ENCODE peak calls at places on chromosomes 6 and 20, in five cellular contexts. One of them, this sample, is unnamed.
A peak's percentile ranks its signal among the peaks of the same experiment; 100 is the strongest.

GRCh38 chr6:3913077-3913957 is 64.1 kb downstream of the FAM50B start:
- DNase-seq in heart left ventricle: peak; percentile 76
- DNase-seq in AG04450: peak; percentile 96
- DNase-seq in CD8-positive, alpha-beta memory T cell: no peak
- DNase-seq in AG10803: peak; percentile 98
- DNase-seq in this sample: peak; percentile 73

GRCh38 chr6:41568585-41569384 is 22.6 kb downstream of the FOXP4 start:
- DNase-seq in heart left ventricle: peak; percentile 59
- DNase-seq in CD8-positive, alpha-beta memory T cell: no peak
- DNase-seq in AG10803: no peak
- DNase-seq in AG04450: no peak
- DNase-seq in this sample: no peak

GRCh38 chr6:105594821-105595220 is 191.9 kb upstream of the PREP start:
- DNase-seq in CD8-positive, alpha-beta memory T cell: no peak
- DNase-seq in AG10803: peak; percentile 27
- DNase-seq in heart left ventricle: no peak
- DNase-seq in AG04450: no peak
- DNase-seq in this sample: no peak

GRCh38 chr6:137829641-137830083 is 37.4 kb upstream of the TNFAIP3 start:
- DNase-seq in CD8-positive, alpha-beta memory T cell: no peak
- DNase-seq in heart left ventricle: no peak
- DNase-seq in AG04450: no peak
- DNase-seq in AG10803: no peak
- DNase-seq in this sample: no peak

GRCh38 chr6:168016756-168017525 is 19.5 kb downstream of the KIF25 start:
- DNase-seq in AG10803: no peak
- DNase-seq in heart left ventricle: no peak
- DNase-seq in AG04450: no peak
- DNase-seq in CD8-positive, alpha-beta memory T cell: no peak
- DNase-seq in this sample: no peak

GRCh38 chr6:163036251-163036650 is 308.5 kb downstream of the PACRG start:
- DNase-seq in heart left ventricle: no peak
- DNase-seq in AG10803: no peak
- DNase-seq in AG04450: no peak
- DNase-seq in CD8-positive, alpha-beta memory T cell: no peak
- DNase-seq in this sample: no peak

GRCh38 chr6:2378891-2379652 is 133.7 kb upstream of the GMDS start:
- DNase-seq in heart left ventricle: no peak
- DNase-seq in CD8-positive, alpha-beta memory T cell: no peak
- DNase-seq in AG10803: peak; percentile 48
- DNase-seq in AG04450: no peak
- DNase-seq in this sample: no peak

GRCh38 chr6:36629792-36630191 is 35.6 kb downstream of the SRSF3 start:
- DNase-seq in AG04450: no peak
- DNase-seq in heart left ventricle: no peak
- DNase-seq in AG10803: no peak
- DNase-seq in CD8-positive, alpha-beta memory T cell: no peak
- DNase-seq in this sample: no peak

GRCh38 chr20:57663241-57663640 is 43.0 kb upstream of the ZBP1 start:
- DNase-seq in CD8-positive, alpha-beta memory T cell: peak; percentile 35
- DNase-seq in AG04450: no peak
- DNase-seq in heart left ventricle: peak; percentile 6
- DNase-seq in AG10803: no peak
- DNase-seq in this sample: no peak

GRCh38 chr20:35954907-35955251 is 577 bp upstream of the SCAND1 start:
- DNase-seq in heart left ventricle: no peak
- DNase-seq in AG04450: no peak
- DNase-seq in CD8-positive, alpha-beta memory T cell: peak; percentile 75
- DNase-seq in AG10803: peak; percentile 43
- DNase-seq in this sample: no peak

GRCh38 chr6:37242042-37242428 is 15.5 kb upstream of the TBC1D22B start:
- DNase-seq in AG10803: no peak
- DNase-seq in AG04450: no peak
- DNase-seq in CD8-positive, alpha-beta memory T cell: no peak
- DNase-seq in heart left ventricle: no peak
- DNase-seq in this sample: no peak

GRCh38 chr6:105259912-105260889 is 80.4 kb upstream of the POPDC3 start:
- DNase-seq in AG04450: no peak
- DNase-seq in AG10803: no peak
- DNase-seq in heart left ventricle: peak; percentile 56
- DNase-seq in CD8-positive, alpha-beta memory T cell: no peak
- DNase-seq in this sample: no peak

GRCh38 chr6:87848616-87849015 is 146.6 kb upstream of the AKIRIN2 start:
- DNase-seq in heart left ventricle: no peak
- DNase-seq in CD8-positive, alpha-beta memory T cell: no peak
- DNase-seq in AG10803: no peak
- DNase-seq in AG04450: no peak
- DNase-seq in this sample: no peak

GRCh38 chr6:150157076-150157475 is 14.2 kb downstream of the PPP1R14C start:
- DNase-seq in CD8-positive, alpha-beta memory T cell: no peak
- DNase-seq in AG04450: no peak
- DNase-seq in AG10803: no peak
- DNase-seq in heart left ventricle: no peak
- DNase-seq in this sample: no peak

GRCh38 chr6:122289721-122290501 is 109.5 kb upstream of the HSF2 start:
- DNase-seq in AG04450: no peak
- DNase-seq in heart left ventricle: no peak
- DNase-seq in CD8-positive, alpha-beta memory T cell: no peak
- DNase-seq in AG10803: peak; percentile 14
- DNase-seq in this sample: no peak

GRCh38 chr20:49892260-49893216 is 22.8 kb downstream of the SPATA2 start:
- DNase-seq in CD8-positive, alpha-beta memory T cell: peak; percentile 45
- DNase-seq in heart left ventricle: peak; percentile 77
- DNase-seq in AG04450: no peak
- DNase-seq in AG10803: no peak
- DNase-seq in this sample: no peak

GRCh38 chr6:44730771-44731391 is 343.4 kb downstream of the CDC5L start:
- DNase-seq in AG10803: peak; percentile 39
- DNase-seq in CD8-positive, alpha-beta memory T cell: no peak
- DNase-seq in AG04450: peak; percentile 39
- DNase-seq in heart left ventricle: no peak
- DNase-seq in this sample: no peak

GRCh38 chr20:48839518-48839917 is 11.7 kb upstream of the PREX1 start:
- DNase-seq in AG10803: no peak
- DNase-seq in CD8-positive, alpha-beta memory T cell: no peak
- DNase-seq in heart left ventricle: no peak
- DNase-seq in AG04450: no peak
- DNase-seq in this sample: no peak

GRCh38 chr6:109579361-109579760 is 96.3 kb upstream of the ZBTB24 start:
- DNase-seq in CD8-positive, alpha-beta memory T cell: no peak
- DNase-seq in AG04450: no peak
- DNase-seq in AG10803: no peak
- DNase-seq in heart left ventricle: no peak
- DNase-seq in this sample: no peak

GRCh38 chr6:124995645-124996325 is 33.5 kb downstream of the RNF217 start:
- DNase-seq in AG10803: no peak
- DNase-seq in heart left ventricle: no peak
- DNase-seq in AG04450: no peak
- DNase-seq in CD8-positive, alpha-beta memory T cell: no peak
- DNase-seq in this sample: no peak

GRCh38 chr20:44009679-44009992 is 95.0 kb downstream of the TOX2 start:
- DNase-seq in heart left ventricle: no peak
- DNase-seq in AG04450: no peak
- DNase-seq in AG10803: no peak
- DNase-seq in CD8-positive, alpha-beta memory T cell: no peak
- DNase-seq in this sample: no peak

GRCh38 chr6:107800564-107801164 is 23.4 kb downstream of the SCML4 start:
- DNase-seq in AG10803: no peak
- DNase-seq in AG04450: no peak
- DNase-seq in CD8-positive, alpha-beta memory T cell: no peak
- DNase-seq in heart left ventricle: no peak
- DNase-seq in this sample: no peak

GRCh38 chr6:100353276-100354015 is 111.3 kb downstream of the SIM1 start:
- DNase-seq in AG04450: no peak
- DNase-seq in AG10803: peak; percentile 65
- DNase-seq in heart left ventricle: no peak
- DNase-seq in CD8-positive, alpha-beta memory T cell: no peak
- DNase-seq in this sample: no peak

GRCh38 chr6:30881392-30881986 is 2.8 kb upstream of the DDR1 start:
- DNase-seq in heart left ventricle: no peak
- DNase-seq in AG10803: no peak
- DNase-seq in AG04450: no peak
- DNase-seq in CD8-positive, alpha-beta memory T cell: no peak
- DNase-seq in this sample: no peak

GRCh38 chr6:7528565-7528964 is 12.9 kb upstream of the DSP start:
- DNase-seq in CD8-positive, alpha-beta memory T cell: no peak
- DNase-seq in heart left ventricle: no peak
- DNase-seq in AG10803: peak; percentile 86
- DNase-seq in AG04450: no peak
- DNase-seq in this sample: no peak

GRCh38 chr6:52591832-52592231 is 15.0 kb upstream of the TRAM2 start:
- DNase-seq in CD8-positive, alpha-beta memory T cell: no peak
- DNase-seq in AG04450: no peak
- DNase-seq in heart left ventricle: no peak
- DNase-seq in AG10803: no peak
- DNase-seq in this sample: no peak

GRCh38 chr6:18328549-18328922 is 58.6 kb upstream of the RNF144B start:
- DNase-seq in heart left ventricle: no peak
- DNase-seq in CD8-positive, alpha-beta memory T cell: no peak
- DNase-seq in AG10803: no peak
- DNase-seq in AG04450: no peak
- DNase-seq in this sample: no peak

GRCh38 chr6:88584581-88584980 is 378.8 kb downstream of the RNGTT start:
- DNase-seq in AG10803: no peak
- DNase-seq in CD8-positive, alpha-beta memory T cell: no peak
- DNase-seq in heart left ventricle: no peak
- DNase-seq in AG04450: no peak
- DNase-seq in this sample: no peak

GRCh38 chr6:98827295-98828159 is 6.8 kb upstream of the POU3F2 start:
- DNase-seq in AG04450: no peak
- DNase-seq in heart left ventricle: no peak
- DNase-seq in CD8-positive, alpha-beta memory T cell: no peak
- DNase-seq in AG10803: no peak
- DNase-seq in this sample: no peak

GRCh38 chr20:16488086-16488485 is 85.2 kb downstream of the KIF16B start:
- DNase-seq in AG10803: no peak
- DNase-seq in CD8-positive, alpha-beta memory T cell: no peak
- DNase-seq in heart left ventricle: no peak
- DNase-seq in AG04450: no peak
- DNase-seq in this sample: no peak

DNA sequence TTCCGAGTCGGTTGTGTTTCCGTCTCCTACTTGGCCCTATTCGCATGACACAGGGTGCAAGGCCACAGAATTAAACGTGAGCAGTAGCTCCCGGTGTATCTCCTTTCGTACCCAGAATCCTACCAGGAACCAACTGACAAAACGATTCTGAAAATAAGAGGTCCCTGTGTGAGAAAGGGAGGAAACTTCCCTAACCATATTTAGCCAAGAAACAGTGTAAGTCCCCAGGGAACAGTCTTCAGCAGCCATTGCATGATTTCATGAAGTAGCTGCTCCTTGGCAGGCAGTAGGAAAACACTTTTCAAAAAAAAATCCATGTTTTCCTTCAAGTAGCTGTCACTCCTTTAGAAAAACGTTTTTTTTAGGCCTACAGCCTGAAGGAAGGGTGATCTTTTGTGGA is 46.9 kb downstream of the PDE10A start:
- DNase-seq in AG04450: no peak
- DNase-seq in AG10803: peak; percentile 16
- DNase-seq in CD8-positive, alpha-beta memory T cell: no peak
- DNase-seq in heart left ventricle: no peak
- DNase-seq in this sample: no peak
- H3K4me3 ChIP-seq in AG04450: no peak overlapping the region
- H3K4me3 ChIP-seq in AG10803: peak overlapping the region; percentile 17
- H3K4me3 ChIP-seq in CD8-positive, alpha-beta memory T cell: no peak overlapping the region
- H3K4me3 ChIP-seq in heart left ventricle: peak overlapping the region; percentile 54
- H3K4me3 ChIP-seq in this sample: peak overlapping the region; percentile 7

GRCh38 chr6:46954819-46955520 is 33.2 kb upstream of the ADGRF5 start:
- DNase-seq in AG04450: no peak
- DNase-seq in CD8-positive, alpha-beta memory T cell: no peak
- DNase-seq in heart left ventricle: no peak
- DNase-seq in AG10803: no peak
- DNase-seq in this sample: no peak
- H3K4me3 ChIP-seq in AG04450: no peak overlapping the region
- H3K4me3 ChIP-seq in CD8-positive, alpha-beta memory T cell: no peak overlapping the region
- H3K4me3 ChIP-seq in heart left ventricle: peak overlapping the region; percentile 48
- H3K4me3 ChIP-seq in AG10803: no peak overlapping the region
- H3K4me3 ChIP-seq in this sample: peak overlapping the region; percentile 45

GRCh38 chr6:10695086-10695657 is 400 bp downstream of the PAK1IP1 start:
- DNase-seq in AG10803: no peak
- DNase-seq in AG04450: no peak
- DNase-seq in CD8-positive, alpha-beta memory T cell: no peak
- DNase-seq in heart left ventricle: no peak
- DNase-seq in this sample: no peak

GRCh38 chr6:10694302-10695085 is at the start of the genes C6orf52 and PAK1IP1:
- DNase-seq in heart left ventricle: peak; percentile 96
- DNase-seq in AG04450: peak; percentile 80
- DNase-seq in AG10803: peak; percentile 93
- DNase-seq in CD8-positive, alpha-beta memory T cell: peak; percentile 96
- DNase-seq in this sample: peak; percentile 88

GRCh38 chr6:10690651-10691445 is 3.6 kb downstream of the C6orf52 start:
- DNase-seq in AG04450: no peak
- DNase-seq in CD8-positive, alpha-beta memory T cell: no peak
- DNase-seq in heart left ventricle: no peak
- DNase-seq in AG10803: no peak
- DNase-seq in this sample: no peak

GRCh38 chr6:10696655-10697054 is 1.9 kb downstream of the PAK1IP1 start:
- DNase-seq in heart left ventricle: no peak
- DNase-seq in AG04450: no peak
- DNase-seq in CD8-positive, alpha-beta memory T cell: no peak
- DNase-seq in AG10803: no peak
- DNase-seq in this sample: no peak

DNA sequence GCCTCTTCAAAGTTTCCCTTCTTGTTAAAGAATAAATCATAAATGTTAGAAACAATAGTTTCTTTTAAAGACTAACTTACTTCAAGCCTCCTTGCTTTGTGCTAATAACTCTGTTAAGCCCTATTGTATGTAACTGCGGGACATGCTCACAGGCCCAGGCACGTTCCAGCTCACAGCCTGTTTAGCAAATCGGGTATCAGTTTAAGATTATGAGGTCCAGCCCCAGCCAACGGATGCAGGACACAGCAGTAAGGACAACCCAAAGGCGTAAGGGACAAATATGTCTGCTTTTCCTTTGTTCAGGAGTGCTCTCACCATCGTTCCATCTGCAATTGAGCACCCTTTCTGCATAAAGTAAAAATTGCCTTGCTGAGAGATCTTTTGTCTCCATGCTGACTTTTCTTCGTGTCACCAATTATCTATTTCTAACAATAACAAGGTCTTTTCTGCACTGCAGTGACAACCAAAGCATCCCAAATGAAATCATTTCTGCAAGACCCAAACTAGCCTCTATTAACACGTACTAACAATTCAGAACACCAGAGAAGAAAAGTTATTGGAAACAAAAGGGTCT is 1.4 kb downstream of the C6orf52 start:
- DNase-seq in CD8-positive, alpha-beta memory T cell: no peak
- DNase-seq in heart left ventricle: no peak
- DNase-seq in AG10803: no peak
- DNase-seq in AG04450: no peak
- DNase-seq in this sample: no peak
- H3K4me3 ChIP-seq in CD8-positive, alpha-beta memory T cell: peak overlapping the region; percentile 98
- H3K4me3 ChIP-seq in heart left ventricle: peak overlapping the region; percentile 71
- H3K4me3 ChIP-seq in AG10803: peak overlapping the region; percentile 98
- H3K4me3 ChIP-seq in AG04450: peak overlapping the region; percentile 77
- H3K4me3 ChIP-seq in this sample: peak overlapping the region; percentile 95

DNA sequence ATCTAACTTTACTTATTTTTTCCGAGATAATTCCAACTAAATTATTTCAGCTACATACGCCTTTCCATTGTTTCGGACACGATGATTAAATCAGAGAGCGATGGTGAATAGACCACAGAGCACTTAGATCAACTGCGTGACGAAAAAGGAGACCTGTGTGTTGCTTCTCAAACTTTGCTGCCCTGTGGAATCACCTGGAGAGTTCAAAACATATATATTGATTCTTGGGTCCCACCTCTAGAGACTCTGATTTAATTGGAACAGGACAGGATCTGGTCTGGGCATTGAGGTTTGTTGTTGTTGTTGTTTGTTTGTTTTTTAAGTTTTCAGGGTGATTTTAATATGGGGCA is 401 bp upstream of the TNFRSF21 start:
- DNase-seq in CD8-positive, alpha-beta memory T cell: no peak
- DNase-seq in heart left ventricle: no peak
- DNase-seq in AG10803: no peak
- DNase-seq in AG04450: no peak
- DNase-seq in this sample: no peak
- H3K4me3 ChIP-seq in CD8-positive, alpha-beta memory T cell: no peak overlapping the region
- H3K4me3 ChIP-seq in heart left ventricle: peak overlapping the region; percentile 74
- H3K4me3 ChIP-seq in AG10803: no peak overlapping the region
- H3K4me3 ChIP-seq in AG04450: no peak overlapping the region
- H3K4me3 ChIP-seq in this sample: no peak overlapping the region